ENCODE peak calls at places on chromosome 10, in four cellular contexts. K is endodermal cell, J is thyroid gland, P is pancreas. G is an unnamed sample.

GRCh38 chr10:127612-128432 is 7.4 kb upstream of the ZMYND11 start:
- DNase-seq in K (no peak), J (no peak), P (no peak), G (peak; percentile 37)

GRCh38 chr10:3096149-3096548 is 28.8 kb downstream of the PFKP start:
- DNase-seq in K (no peak), J (no peak), P (no peak), G (no peak)

GRCh38 chr10:22344204-22344603 is 1.1 kb upstream of the SPAG6 start:
- DNase-seq in K (no peak), J (no peak), P (no peak), G (no peak)

GRCh38 chr10:28432210-28432676 is 100.7 kb upstream of the WAC start:
- DNase-seq in K (peak; percentile 86), J (peak; percentile 66), P (peak; percentile 62), G (peak; percentile 32)

GRCh38 chr10:108521827-108522503 is 1357.5 kb upstream of the SORCS1 start:
- DNase-seq in K (peak; percentile 46), J (no peak), P (peak; percentile 36), G (no peak)

GRCh38 chr10:51773681-51774080 is 74.3 kb upstream of the CSTF2T start:
- DNase-seq in K (no peak), J (no peak), P (no peak), G (no peak)

GRCh38 chr10:112208292-112208691 is 24.7 kb upstream of the GPAM start:
- DNase-seq in K (no peak), J (no peak), P (no peak), G (no peak)

GRCh38 chr10:5888352-5888751 is 1.3 kb downstream of the ANKRD16 start:
- DNase-seq in K (no peak), J (no peak), P (no peak), G (no peak)

GRCh38 chr10:50540069-50540825 is 83.5 kb downstream of the SGMS1 start:
- DNase-seq in K (no peak), J (no peak), P (no peak), G (no peak)

GRCh38 chr10:4849555-4850242 is 23.7 kb downstream of the AKR1E2 start:
- DNase-seq in K (peak; percentile 96), J (peak; percentile 96), P (peak; percentile 95), G (peak; percentile 80)

GRCh38 chr10:44993922-44994751 is 6.6 kb upstream of the ZNF22 start:
- DNase-seq in K (peak; percentile 58), J (no peak), P (peak; percentile 11), G (no peak)

DNA sequence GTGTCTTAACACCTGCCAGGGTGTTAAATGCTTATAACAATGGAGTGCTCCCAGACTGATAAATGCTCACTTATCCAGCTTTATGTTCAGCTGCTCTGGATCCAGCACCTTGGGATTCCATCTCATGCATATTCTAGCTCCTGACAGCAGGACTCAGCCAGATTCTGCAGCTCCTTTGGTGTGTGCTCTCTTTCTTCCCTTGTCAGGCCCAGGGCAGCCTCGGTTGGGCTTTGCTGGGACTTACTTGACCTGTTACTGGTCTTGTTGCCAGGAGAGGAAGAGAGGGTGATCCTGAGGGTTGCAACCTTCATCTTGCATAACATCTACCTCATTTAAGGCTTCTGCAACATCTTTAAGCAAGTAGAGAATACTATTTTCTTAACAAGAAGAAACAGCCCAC is 59.4 kb upstream of the CCNY start:
- DNase-seq in K (peak; percentile 72), J (no peak), P (no peak), G (no peak)
- H3K9me3 ChIP-seq in K (no peaks in the 10 kb centered on the region), J (no peaks in the 10 kb centered on the region), P (no peaks in the 10 kb centered on the region), G (no peaks in the 10 kb centered on the region)

DNA sequence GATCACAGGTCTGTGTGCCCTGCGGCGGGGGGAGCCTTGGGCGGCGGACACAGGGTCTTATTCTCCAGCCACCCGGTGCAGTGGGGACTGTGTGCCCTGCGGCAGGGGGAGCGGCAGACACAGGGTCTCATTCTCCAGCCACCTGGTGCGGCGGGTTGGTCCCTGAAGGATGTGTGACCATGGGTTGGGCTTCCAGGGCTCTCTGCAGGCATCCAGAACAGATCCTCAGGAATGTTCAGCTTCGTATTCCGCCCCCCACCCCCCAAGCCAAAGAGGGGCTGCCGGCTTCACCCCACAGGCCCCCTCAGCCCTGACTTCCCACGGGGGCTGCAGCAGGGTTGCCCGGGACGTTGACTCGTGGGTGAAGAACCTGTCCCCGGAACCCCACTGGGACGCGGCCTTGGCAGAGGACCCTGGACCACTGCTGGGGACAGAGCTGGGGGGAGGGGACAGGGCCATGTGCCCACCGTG is 154.5 kb upstream of the PPP2R2D start:
- DNase-seq in K (no peak), J (no peak), P (no peak), G (no peak)
- H3K9me3 ChIP-seq in K (no peaks in the 10 kb centered on the region), J (no peaks in the 10 kb centered on the region), P (no peaks in the 10 kb centered on the region), G (no peaks in the 10 kb centered on the region)

GRCh38 chr10:42680267-42680666 is 41.9 kb upstream of the ZNF33B start:
- DNase-seq in K (no peak), J (no peak), P (no peak), G (no peak)

GRCh38 chr10:42684517-42684916 is 46.1 kb upstream of the ZNF33B start:
- DNase-seq in K (no peak), J (no peak), P (no peak), G (no peak)
- H3K9me3 ChIP-seq in K (peaks cover 42% of the 10 kb centered on the region), J (no peaks in the 10 kb centered on the region), P (no peaks in the 10 kb centered on the region), G (no peaks in the 10 kb centered on the region)

GRCh38 chr10:121860810-121861209 is 67.0 kb downstream of the ATE1 start:
- DNase-seq in K (no peak), J (no peak), P (no peak), G (no peak)
- H3K9me3 ChIP-seq in K (peaks cover 37% of the 10 kb centered on the region), J (no peaks in the 10 kb centered on the region), P (no peaks in the 10 kb centered on the region), G (no peaks in the 10 kb centered on the region)

DNA sequence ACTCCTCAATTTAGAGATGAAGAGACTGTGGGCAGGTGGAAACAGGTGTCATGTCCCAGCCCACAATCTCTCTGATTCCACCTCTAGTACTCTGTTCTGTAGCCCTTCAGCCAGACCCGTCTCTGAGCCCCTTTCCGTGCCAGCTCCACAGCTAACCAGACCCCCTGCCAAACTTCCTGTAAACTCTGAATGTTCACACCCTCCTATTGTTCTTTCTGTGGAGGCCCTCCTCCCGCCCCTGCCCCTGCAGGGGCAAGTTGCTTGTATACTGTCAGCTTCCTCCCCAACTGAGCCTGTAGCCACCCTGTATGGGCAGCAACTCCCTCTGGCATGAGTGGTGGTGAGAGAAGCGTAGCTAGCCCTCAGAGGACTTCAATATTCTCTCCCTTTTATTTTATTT is 520.7 kb downstream of the SORCS3 start:
- DNase-seq in K (peak; percentile 53), J (no peak), P (no peak), G (no peak)
- H3K9me3 ChIP-seq in K (no peaks in the 10 kb centered on the region), J (no peaks in the 10 kb centered on the region), P (no peaks in the 10 kb centered on the region), G (no peaks in the 10 kb centered on the region)

GRCh38 chr10:131079314-131079713 is 232.2 kb downstream of the TCERG1L start:
- DNase-seq in K (no peak), J (no peak), P (no peak), G (no peak)
- H3K9me3 ChIP-seq in K (no peaks in the 10 kb centered on the region), J (no peaks in the 10 kb centered on the region), P (no peaks in the 10 kb centered on the region), G (no peaks in the 10 kb centered on the region)

DNA sequence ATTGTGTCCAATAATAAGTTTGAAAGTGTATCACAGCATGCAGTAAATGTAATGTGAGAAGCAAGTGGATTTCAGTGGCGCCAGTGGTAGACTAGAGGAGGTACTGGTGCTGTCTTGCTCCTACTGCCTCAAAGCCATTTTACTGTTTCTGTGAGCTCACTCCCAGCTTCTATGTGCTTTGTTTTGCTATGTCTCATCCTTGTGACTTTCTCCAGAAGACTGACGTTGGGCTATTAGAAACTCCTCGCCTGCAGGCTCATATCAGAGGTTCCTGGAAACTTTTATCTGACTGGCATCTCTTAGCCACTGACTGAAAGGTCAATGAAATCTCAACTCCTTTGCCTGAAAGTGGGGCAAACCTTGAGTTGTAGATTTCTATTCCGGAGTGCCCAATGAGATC is 66.3 kb upstream of the SORCS1 start:
- DNase-seq in K (no peak), J (no peak), P (no peak), G (no peak)
- H3K9me3 ChIP-seq in K (no peaks in the 10 kb centered on the region), J (no peaks in the 10 kb centered on the region), P (no peaks in the 10 kb centered on the region), G (no peaks in the 10 kb centered on the region)

GRCh38 chr10:42549851-42550250 is 88.5 kb downstream of the ZNF33B start:
- DNase-seq in K (no peak), J (no peak), P (no peak), G (no peak)

GRCh38 chr10:42544945-42545344 is 93.4 kb downstream of the ZNF33B start:
- DNase-seq in K (no peak), J (no peak), P (no peak), G (no peak)

GRCh38 chr10:42548254-42548653 is 90.1 kb downstream of the ZNF33B start:
- DNase-seq in K (no peak), J (no peak), P (no peak), G (no peak)

GRCh38 chr10:42543840-42544372 is 94.5 kb downstream of the ZNF33B start:
- DNase-seq in K (no peak), J (no peak), P (no peak), G (no peak)
- H3K9me3 ChIP-seq in K (peaks cover 56% of the 10 kb centered on the region), J (no peaks in the 10 kb centered on the region), P (no peaks in the 10 kb centered on the region), G (no peaks in the 10 kb centered on the region)

GRCh38 chr10:1642600-1643160 is 94.6 kb downstream of the ADARB2 start:
- DNase-seq in K (peak; percentile 18), J (no peak), P (no peak), G (no peak)
- H3K9me3 ChIP-seq in K (no peaks in the 10 kb centered on the region), J (no peaks in the 10 kb centered on the region), P (no peaks in the 10 kb centered on the region), G (no peaks in the 10 kb centered on the region)

G was measured in CD4-positive, alpha-beta memory T cell.